ENCODE peak calls at places on chromosomes 13 and 19, in ten cellular contexts. W, V, C, B, F, A, P, Z, N and S are unnamed samples. For H3K36me3, the result is how much of the 10 kb centered on the place peaks cover.

GRCh38 chr19:1122972-1123363 is 19.2 kb downstream of the GPX4 start:
- DNase-seq in N (peak), Z (peak), P (no peak), V (no peak), F (peak), A (peak), B (peak), W (peak), C (peak), S (no peak)

GRCh38 chr13:83716121-83716520 is 166.2 kb downstream of the SLITRK1 start:
- DNase-seq in C (no peak), N (peak), B (no peak), Z (no peak), P (no peak), A (no peak), V (no peak), W (no peak), F (no peak), S (no peak)

GRCh38 chr13:111384441-111385181 is 64.2 kb downstream of the TEX29 start:
- DNase-seq in B (no peak), V (no peak), A (no peak), F (no peak), W (no peak), N (no peak), P (no peak), C (no peak), Z (no peak), S (no peak)

GRCh38 chr13:108728370-108728769 is 99.0 kb downstream of the MYO16 start:
- DNase-seq in F (no peak), C (no peak), W (no peak), P (no peak), B (peak), V (no peak), A (no peak), N (peak), Z (no peak), S (no peak)

GRCh38 chr13:110471156-110471832 is 90.2 kb downstream of the RAB20 start:
- DNase-seq in V (no peak), F (no peak), B (no peak), P (no peak), N (no peak), C (peak), W (no peak), A (no peak), Z (no peak), S (no peak)

GRCh38 chr19:10295847-10296591 is 6.3 kb downstream of the ICAM5 start:
- DNase-seq in W (no peak), P (no peak), F (no peak), N (peak), C (no peak), V (no peak), B (no peak), A (no peak), Z (no peak), S (no peak)

GRCh38 chr13:45195421-45195820 is 5.4 kb downstream of the KCTD4 start:
- DNase-seq in P (no peak), W (no peak), F (no peak), B (no peak), Z (no peak), V (no peak), N (no peak), C (no peak), A (no peak), S (no peak)

GRCh38 chr13:41942462-41943094 is 18.3 kb downstream of the VWA8 start:
- DNase-seq in B (no peak), N (peak), W (no peak), C (no peak), Z (no peak), F (peak), P (no peak), V (no peak), A (peak), S (no peak)

GRCh38 chr13:63107163-63107935 is 1691.7 kb upstream of the PCDH20 start:
- DNase-seq in C (no peak), N (no peak), W (no peak), P (no peak), V (no peak), B (no peak), A (peak), Z (no peak), F (peak), S (peak)

GRCh38 chr19:3046621-3047306 is 15.5 kb downstream of the TLE5 start:
- DNase-seq in P (no peak), V (no peak), Z (peak), N (peak), C (peak), W (no peak), F (no peak), B (peak), A (peak), S (no peak)

GRCh38 chr13:49652691-49653305 is 24.5 kb downstream of the ARL11 start:
- DNase-seq in C (no peak), N (peak), A (peak), V (no peak), B (peak), P (no peak), W (no peak), Z (no peak), F (peak), S (no peak)

GRCh38 chr13:60617863-60618733 is 221.1 kb downstream of the TDRD3 start:
- DNase-seq in Z (no peak), B (no peak), F (peak), V (no peak), W (no peak), A (peak), C (no peak), P (no peak), N (peak), S (no peak)
- TF ChIP-seq CTCF in Z (peak), B (peak), F (peak), V (peak), W (peak), A (peak), C (no peak), P (no peak), N (peak), S (peak)

GRCh38 chr19:50204811-50205675 is 1.6 kb downstream of the MYH14 start:
- DNase-seq in C (peak), A (no peak), B (peak), P (no peak), F (no peak), Z (no peak), W (peak), N (peak), V (peak), S (no peak)
- H3K4me3 ChIP-seq in C (peak), A (no peak), B (no peak), P (peak), F (no peak), Z (no peak), W (peak), N (peak), V (peak), S (peak)

GRCh38 chr13:114248011-114248410 is 13.3 kb downstream of the CDC16 start:
- DNase-seq in N (no peak), F (peak), V (no peak), Z (no peak), A (no peak), P (no peak), W (no peak), C (no peak), B (no peak), S (no peak)

GRCh38 chr13:114244637-114245036 is 9.9 kb downstream of the CDC16 start:
- DNase-seq in C (no peak), A (no peak), B (peak), Z (no peak), V (no peak), F (no peak), N (no peak), W (no peak), P (no peak), S (no peak)

GRCh38 chr13:114249062-114249461 is 14.4 kb downstream of the CDC16 start:
- DNase-seq in N (no peak), V (no peak), Z (no peak), W (no peak), P (no peak), A (no peak), F (no peak), B (no peak), C (no peak), S (no peak)
- H3K36me3 ChIP-seq in N (half or more), V (half or more), Z (under half), W (half or more), P (half or more), A (under half), F (under half), B (half or more), C (half or more), S (under half)

GRCh38 chr13:94112731-94113130 is 366.8 kb downstream of the DCT start:
- DNase-seq in F (no peak), C (no peak), A (no peak), N (no peak), Z (no peak), B (no peak), V (no peak), P (no peak), W (no peak), S (no peak)
- TF ChIP-seq CTCF in F (no peak), C (no peak), A (peak), N (peak), Z (no peak), B (no peak), V (no peak), P (no peak), W (no peak), S (peak)

GRCh38 chr19:12137541-12137940 is 2.6 kb downstream of the ZNF20 start:
- DNase-seq in V (no peak), W (no peak), F (no peak), N (peak), A (no peak), Z (no peak), P (no peak), B (peak), C (no peak), S (no peak)

GRCh38 chr19:12133069-12133468 is 7.1 kb downstream of the ZNF20 start:
- DNase-seq in C (no peak), F (no peak), P (no peak), W (no peak), B (no peak), A (peak), Z (no peak), N (peak), V (no peak), S (no peak)
- H3K4me3 ChIP-seq in C (no peak), F (no peak), P (no peak), W (no peak), B (no peak), A (no peak), Z (no peak), N (no peak), V (no peak), S (no peak)

DNA sequence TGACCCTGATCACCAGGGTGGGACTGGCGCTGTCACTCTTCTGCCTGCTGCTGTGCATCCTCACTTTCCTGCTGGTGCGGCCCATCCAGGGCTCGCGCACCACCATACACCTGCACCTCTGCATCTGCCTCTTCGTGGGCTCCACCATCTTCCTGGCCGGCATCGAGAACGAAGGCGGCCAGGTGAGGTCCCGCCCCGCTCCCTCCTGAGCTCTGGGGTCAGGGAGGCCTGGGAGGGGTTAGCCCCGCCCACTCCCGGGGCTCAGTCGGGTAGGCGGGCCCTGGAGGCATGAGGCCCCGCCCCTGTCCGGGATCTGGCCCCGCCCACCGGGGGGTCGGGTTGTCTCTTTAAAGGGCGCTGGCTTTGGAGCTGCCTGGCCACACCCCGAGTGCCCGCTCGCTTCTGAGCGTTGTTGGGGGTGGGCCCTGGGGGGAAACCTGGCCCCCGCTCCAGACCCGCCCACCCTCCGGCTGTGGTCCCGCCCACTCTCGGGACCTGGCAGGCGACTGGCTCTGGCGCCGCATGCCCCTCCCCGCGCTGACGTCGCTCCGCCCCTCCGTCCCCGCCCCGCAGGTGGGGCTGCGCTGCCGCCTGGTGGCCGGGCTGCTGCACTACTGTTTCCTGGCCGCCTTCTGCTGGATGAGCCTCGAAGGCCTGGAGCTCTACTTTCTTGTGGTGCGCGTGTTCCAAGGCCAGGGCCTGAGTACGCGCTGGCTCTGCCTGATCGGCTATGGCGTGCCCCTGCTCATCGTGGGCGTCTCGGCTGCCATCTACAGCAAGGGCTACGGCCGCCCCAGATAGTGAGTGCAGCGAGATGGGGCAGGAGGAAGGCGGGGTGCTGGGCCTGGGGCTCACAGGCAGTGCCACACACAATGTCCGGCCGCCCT is 13.1 kb downstream of the DDX39A start:
- DNase-seq in Z (peak), N (peak), F (peak), C (peak), A (peak), B (peak), P (peak), V (peak), W (peak), S (no peak)
- H3K36me3 ChIP-seq in Z (under half), N (under half), F (half or more), C (half or more), A (half or more), B (half or more), P (half or more), V (half or more), W (under half), S (under half)

GRCh38 chr19:15733895-15734294 is 3.9 kb upstream of the OR10H3 start:
- DNase-seq in A (no peak), V (no peak), F (no peak), W (no peak), B (no peak), C (no peak), N (no peak), P (no peak), Z (no peak), S (no peak)
- TF ChIP-seq CTCF in A (no peak), V (no peak), F (no peak), W (no peak), B (no peak), C (no peak), N (no peak), P (no peak), Z (no peak), S (no peak)

DNA sequence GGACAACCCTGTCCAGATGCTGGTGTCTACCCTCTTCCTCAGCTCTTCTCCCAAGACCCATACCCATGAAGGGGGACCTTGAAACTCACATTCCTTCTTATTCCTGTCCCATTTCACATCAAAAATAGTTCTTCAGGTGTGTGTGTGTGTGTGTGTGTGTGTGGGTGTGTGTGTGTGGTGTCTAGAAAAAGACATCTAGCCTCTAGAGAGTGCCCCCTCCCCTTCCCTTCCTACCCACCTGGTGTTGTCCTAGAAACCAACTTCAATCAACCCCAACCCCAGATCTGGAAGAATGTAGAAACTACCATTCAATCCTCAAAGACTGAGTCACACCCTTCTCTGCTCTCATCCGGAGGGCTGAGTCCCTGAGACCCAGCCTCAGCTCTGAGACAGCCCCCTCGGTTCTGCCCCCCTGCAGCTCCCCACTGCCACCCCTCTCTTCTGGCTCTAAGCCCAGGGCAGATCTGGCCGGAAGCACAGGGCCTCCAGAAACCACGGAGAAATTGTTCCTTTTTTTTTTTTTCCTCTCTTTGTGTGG is 3.5 kb downstream of the KCNN4 start:
- DNase-seq in F (peak), V (no peak), P (no peak), C (no peak), A (no peak), Z (no peak), W (no peak), N (no peak), B (no peak), S (no peak)
- H3K4me3 ChIP-seq in F (no peak), V (no peak), P (no peak), C (no peak), A (no peak), Z (no peak), W (no peak), N (peak), B (peak), S (no peak)

GRCh38 chr13:30204564-30204963 is 102.8 kb downstream of the KATNAL1 start:
- DNase-seq in W (no peak), Z (no peak), B (no peak), F (no peak), N (no peak), A (no peak), C (no peak), V (no peak), P (no peak), S (no peak)
- H3K36me3 ChIP-seq in W (under half), Z (under half), B (under half), F (under half), N (under half), A (under half), C (under half), V (under half), P (under half), S (under half)

DNA sequence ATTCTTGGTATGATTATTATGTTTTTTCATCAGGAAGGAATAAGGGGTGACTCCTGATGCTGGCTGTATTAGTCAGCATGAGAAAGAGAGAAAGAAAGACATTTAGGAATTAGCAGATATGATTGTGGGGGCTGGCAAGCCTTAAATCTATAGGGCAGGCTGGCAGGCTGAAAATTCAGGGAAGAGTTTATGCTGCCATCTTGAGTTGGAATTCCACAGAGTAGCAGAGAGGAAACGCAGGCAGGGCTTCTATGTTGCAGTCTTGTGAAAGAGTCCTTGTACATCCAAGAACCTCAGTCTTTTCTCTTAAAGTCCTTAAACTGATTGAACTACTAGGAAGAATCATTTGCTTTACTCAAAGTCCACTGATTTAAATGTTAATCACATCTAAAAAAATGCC is 262.7 kb upstream of the SLC10A2 start:
- DNase-seq in N (no peak), C (no peak), F (no peak), W (no peak), P (no peak), B (no peak), V (no peak), Z (no peak), A (no peak), S (no peak)
- TF ChIP-seq CTCF in N (no peak), C (no peak), F (no peak), W (no peak), P (no peak), B (no peak), V (no peak), Z (no peak), A (no peak), S (no peak)